ENCODE peak calls at places on chromosomes 5 and 9, in nine cellular contexts. L is AG09309, Q is nephron progenitor cell, E is cardiac fibroblast, U is GM23338, K is right lobe of liver, I is fibroblast of the aortic adventitia, G is NB4, F is B cell. Z is an unnamed sample.

GRCh38 chr5:1654786-1655495 is 131.2 kb upstream of the LPCAT1 start:
- DNase-seq in L (no peak), Q (no peak), E (no peak), U (no peak), K (no peak), I (no peak), G (no peak), F (no peak), Z (no peak)

GRCh38 chr9:5851445-5851844 is 18.5 kb upstream of the ERMP1 start:
- DNase-seq in L (peak; percentile 47), Q (no peak), E (peak; percentile 79), U (no peak), K (no peak), I (peak; percentile 63), G (peak; percentile 99), F (no peak), Z (peak; percentile 78)

GRCh38 chr5:97383996-97384395 is 200.9 kb upstream of the RIOK2 start:
- DNase-seq in L (no peak), Q (no peak), E (peak; percentile 1), U (no peak), K (no peak), I (peak; percentile 18), G (no peak), F (no peak), Z (no peak)

GRCh38 chr5:32810812-32811211 is 99.7 kb downstream of the NPR3 start:
- DNase-seq in L (peak; percentile 68), Q (no peak), E (peak; percentile 72), U (no peak), K (no peak), I (peak; percentile 95), G (no peak), F (no peak), Z (no peak)

GRCh38 chr9:13278023-13278367 is 1.5 kb downstream of the MPDZ start:
- DNase-seq in L (no peak), Q (no peak), E (peak; percentile 71), U (no peak), K (no peak), I (peak; percentile 59), G (no peak), F (no peak), Z (no peak)

GRCh38 chr5:117657591-117657990 is 1083.0 kb upstream of the SEMA6A start:
- DNase-seq in L (no peak), Q (no peak), E (peak; percentile 11), U (no peak), K (no peak), I (peak; percentile 3), G (no peak), F (no peak), Z (no peak)

GRCh38 chr9:137040568-137040967 is 5.4 kb downstream of the NPDC1 start:
- DNase-seq in L (no peak), Q (no peak), E (no peak), U (no peak), K (no peak), I (no peak), G (no peak), F (no peak), Z (no peak)

GRCh38 chr9:120773218-120773617 is 20.0 kb downstream of the FBXW2 start:
- DNase-seq in L (no peak), Q (no peak), E (no peak), U (no peak), K (no peak), I (no peak), G (no peak), F (no peak), Z (no peak)

GRCh38 chr9:97579914-97580313 is 53.3 kb downstream of the TSTD2 start:
- DNase-seq in L (no peak), Q (no peak), E (no peak), U (no peak), K (no peak), I (no peak), G (no peak), F (no peak), Z (no peak)

GRCh38 chr5:109688647-109688998 is 1.1 kb upstream of the MAN2A1 start:
- DNase-seq in L (no peak), Q (no peak), E (no peak), U (peak; percentile 81), K (no peak), I (no peak), G (peak; percentile 76), F (peak; percentile 61), Z (peak; percentile 13)

GRCh38 chr5:151589878-151590570 is 1.1 kb downstream of the FAT2 start:
- DNase-seq in L (no peak), Q (no peak), E (no peak), U (no peak), K (no peak), I (no peak), G (no peak), F (no peak), Z (no peak)

GRCh38 chr5:170289749-170290148 is 7.8 kb downstream of the LCP2 start:
- DNase-seq in L (no peak), Q (no peak), E (no peak), U (no peak), K (no peak), I (no peak), G (no peak), F (no peak), Z (no peak)

GRCh38 chr9:70950270-70950669 is 171.2 kb downstream of the TRPM3 start:
- DNase-seq in L (no peak), Q (no peak), E (no peak), U (no peak), K (no peak), I (no peak), G (no peak), F (no peak), Z (no peak)

GRCh38 chr5:143708672-143709071 is 103.3 kb upstream of the HMHB1 start:
- DNase-seq in L (no peak), Q (no peak), E (no peak), U (no peak), K (no peak), I (no peak), G (no peak), F (no peak), Z (no peak)

GRCh38 chr5:40681351-40682311 is 1.9 kb downstream of the PTGER4 start:
- DNase-seq in L (no peak), Q (peak; percentile 37), E (no peak), U (peak; percentile 59), K (peak; percentile 45), I (no peak), G (peak; percentile 79), F (peak; percentile 76), Z (peak; percentile 19)
- TF ChIP-seq CTCF in L (no peak), Q (no peak), E (no peak), U (no peak), K (no peak), I (no peak), G (no peak), F (no peak), Z (no peak)

DNA sequence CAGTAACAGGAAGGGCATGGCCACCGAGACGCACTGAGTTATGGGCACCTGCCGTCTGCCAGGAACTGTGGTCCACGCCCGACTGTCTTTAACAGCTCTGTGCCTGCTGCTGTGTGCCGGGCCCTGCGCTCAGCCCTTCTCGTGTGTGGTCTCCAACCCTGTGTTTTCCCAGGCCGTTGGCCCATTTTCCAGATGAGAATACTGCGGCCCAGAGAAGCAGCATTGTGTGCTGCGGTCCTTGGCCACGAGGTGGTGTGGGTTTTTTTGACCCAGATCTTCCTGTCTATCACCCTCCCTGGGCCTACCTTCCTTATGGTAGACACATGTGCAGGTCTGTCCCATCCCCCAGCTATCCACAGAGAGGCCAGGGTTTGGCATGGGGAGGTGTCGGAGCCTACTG is 47.0 kb downstream of the RXRA start:
- DNase-seq in L (no peak), Q (no peak), E (no peak), U (no peak), K (no peak), I (no peak), G (peak; percentile 91), F (no peak), Z (no peak)
- TF ChIP-seq CTCF in L (no peak), Q (no peak), E (no peak), U (no peak), K (peak; percentile 24), I (no peak), G (peak; percentile 20), F (no peak), Z (no peak)

GRCh38 chr5:10724799-10725507 is 36.1 kb downstream of the DAP start:
- DNase-seq in L (peak; percentile 38), Q (no peak), E (peak; percentile 87), U (peak; percentile 54), K (no peak), I (peak; percentile 96), G (no peak), F (no peak), Z (no peak)
- TF ChIP-seq CTCF in L (peak; percentile 60), Q (no peak), E (peak; percentile 63), U (peak; percentile 32), K (no peak), I (peak; percentile 65), G (no peak), F (no peak), Z (no peak)

GRCh38 chr9:76658510-76659231 is 105.6 kb upstream of the PCA3 start:
- DNase-seq in L (peak; percentile 52), Q (no peak), E (peak; percentile 87), U (peak; percentile 68), K (no peak), I (peak; percentile 87), G (peak; percentile 84), F (peak; percentile 54), Z (peak; percentile 64)
- TF ChIP-seq CTCF in L (peak; percentile 69), Q (peak; percentile 49), E (peak; percentile 61), U (peak; percentile 72), K (peak; percentile 45), I (peak; percentile 66), G (peak; percentile 40), F (peak; percentile 79), Z (peak; percentile 70)

Z was measured in GM10248.